ENCODE peak calls at places on chromosomes 4 and X, in eight cellular contexts. N is activated T-helper 1 cell treated with anti-CD3 and anti-CD28 coated beads, Interleukin-12 subunit alpha, Interleukin-12 subunit beta, Interleukin-2, Interleukin-4 antibody, amounts not matched to agents 30 ng/mL and 10 ng/mL and 1 ng/mL, durations not matched to agents 14 hours and 24 hours and 36 hours; U is AG04450; D is nephron progenitor cell; I is uterus; K is GM23338; P is T-helper 2 cell treated with Interferon-gamma antibody and Interleukin-4, amounts not matched to agents 5 μg/mL and 100 μg/mL, for 36 hours; B is posterior cingulate gyrus. C is an unnamed sample.

GRCh38 chr4:47510506-47511143 is 25.6 kb downstream of the ATP10D start:
- DNase-seq in K (no peak), I (no peak), N (no peak), U (no peak), D (no peak), P (no peak), B (no peak), C (no peak)

GRCh38 chr4:71130827-71131603 is 137.6 kb downstream of the DCK start:
- DNase-seq in D (no peak), U (no peak), I (no peak), N (no peak), P (no peak), K (peak), B (no peak), C (no peak)

GRCh38 chr4:108449139-108449538 is 171.2 kb upstream of the RPL34 start:
- DNase-seq in B (no peak), U (no peak), I (no peak), P (no peak), D (no peak), K (no peak), N (no peak), C (no peak)

GRCh38 chr4:49063670-49064069 is 77.6 kb downstream of the CWH43 start:
- DNase-seq in P (no peak), U (no peak), K (no peak), B (no peak), D (no peak), N (no peak), I (no peak), C (no peak)

GRCh38 chr4:85595098-85595775 is 120.3 kb downstream of the ARHGAP24 start:
- DNase-seq in I (no peak), P (no peak), K (no peak), B (no peak), U (no peak), D (no peak), N (no peak), C (no peak)

GRCh38 chr4:88759039-88759631 is 61.5 kb upstream of the NAP1L5 start:
- DNase-seq in N (no peak), I (no peak), U (no peak), D (peak), K (peak), B (peak), P (no peak), C (no peak)

GRCh38 chrX:50609796-50610195 is 139.2 kb upstream of the DGKK start:
- DNase-seq in P (no peak), B (no peak), K (no peak), I (no peak), D (no peak), N (no peak), U (peak), C (no peak)

GRCh38 chr4:135072553-135072952 is 871.0 kb upstream of the PABPC4L start:
- DNase-seq in K (no peak), P (no peak), U (no peak), I (no peak), D (no peak), N (no peak), B (no peak), C (no peak)

GRCh38 chrX:41481264-41482109 is 34.3 kb downstream of the NYX start:
- DNase-seq in P (no peak), B (no peak), K (peak), I (no peak), U (no peak), D (no peak), N (no peak), C (no peak)

GRCh38 chr4:20512053-20512810 is 188.0 kb upstream of the PACRGL start:
- DNase-seq in N (no peak), I (no peak), D (no peak), P (no peak), K (no peak), B (no peak), U (no peak), C (no peak)

GRCh38 chr4:139740121-139740520 is 74.5 kb downstream of the MGST2 start:
- DNase-seq in B (peak), D (no peak), P (no peak), N (no peak), U (no peak), K (no peak), I (no peak), C (peak)

GRCh38 chrX:115360220-115360781 is 70.8 kb downstream of the LUZP4 start:
- DNase-seq in N (no peak), I (no peak), P (no peak), K (no peak), U (no peak), B (no peak), D (no peak), C (no peak)

GRCh38 chr4:14783011-14783877 is 219.0 kb upstream of the CPEB2 start:
- DNase-seq in B (no peak), U (no peak), P (peak), D (no peak), I (no peak), N (peak), K (no peak), C (no peak)

GRCh38 chrX:23341452-23341851 is 6.8 kb downstream of the PTCHD1 start:
- DNase-seq in I (no peak), K (no peak), U (no peak), N (no peak), P (no peak), D (peak), B (no peak), C (no peak)

GRCh38 chrX:7515681-7516413 is 327.1 kb upstream of the VCX start:
- DNase-seq in I (no peak), B (no peak), D (no peak), N (no peak), K (peak), U (no peak), P (no peak), C (no peak)

GRCh38 chr4:98150092-98150761 is 7.0 kb upstream of the STPG2 start:
- DNase-seq in I (no peak), B (no peak), D (no peak), K (no peak), N (no peak), U (no peak), P (no peak), C (no peak)

GRCh38 chr4:109912706-109913621 is at the start of gene EGF:
- DNase-seq in K (peak), N (no peak), I (peak), U (no peak), D (no peak), P (no peak), B (no peak), C (no peak)

GRCh38 chr4:69025191-69025998 is 70.9 kb upstream of the UGT2B7 start:
- DNase-seq in P (no peak), I (no peak), N (no peak), U (no peak), K (peak), B (no peak), D (peak), C (no peak)

GRCh38 chr4:184385705-184386141 is 88.6 kb downstream of the IRF2 start:
- DNase-seq in D (no peak), U (no peak), K (peak), N (no peak), B (no peak), I (no peak), P (no peak), C (peak)

GRCh38 chrX:138908577-138908976 is 197.1 kb upstream of the FGF13 start:
- DNase-seq in I (no peak), D (no peak), N (no peak), K (no peak), U (no peak), B (no peak), P (no peak), C (no peak)

GRCh38 chr4:84167089-84167488 is 332.0 kb downstream of the NKX6-1 start:
- DNase-seq in N (no peak), U (no peak), D (no peak), P (no peak), I (no peak), B (no peak), K (no peak), C (no peak)

GRCh38 chr4:154208424-154208823 is 283.2 kb downstream of the DCHS2 start:
- DNase-seq in K (peak), N (no peak), U (no peak), I (no peak), B (no peak), D (no peak), P (no peak), C (no peak)

GRCh38 chr4:102338405-102338804 is 6.9 kb downstream of the SLC39A8 start:
- DNase-seq in K (no peak), N (no peak), U (no peak), P (no peak), D (no peak), I (no peak), B (no peak), C (no peak)

C was measured in prostate gland.